ENCODE peak calls at places on chromosomes 7 and 10, in seven cellular contexts. One of them, this sample, is unnamed.

GRCh38 chr10:98610301-98610700 is 163.6 kb upstream of the HPS1 start:
- DNase-seq in GM12891: no peak
- DNase-seq in COR-L47: no peak
- DNase-seq in NCI-H345: no peak
- DNase-seq in frontal cortex: no peak
- DNase-seq in HepG2: no peak
- DNase-seq in NCI-H524 treated with DMSO at 0.1 percent for 48 hours: no peak
- DNase-seq in this sample: no peak

GRCh38 chr7:100219271-100219737 is 445 bp upstream of the PVRIG start:
- DNase-seq in GM12891: no peak
- DNase-seq in COR-L47: no peak
- DNase-seq in NCI-H345: no peak
- DNase-seq in frontal cortex: no peak
- DNase-seq in HepG2: no peak
- DNase-seq in NCI-H524 treated with DMSO at 0.1 percent for 48 hours: no peak
- DNase-seq in this sample: peak

GRCh38 chr10:13816195-13816926 is 229.6 kb downstream of the PRPF18 start:
- DNase-seq in GM12891: no peak
- DNase-seq in COR-L47: peak
- DNase-seq in NCI-H345: peak
- DNase-seq in frontal cortex: peak
- DNase-seq in HepG2: no peak
- DNase-seq in NCI-H524 treated with DMSO at 0.1 percent for 48 hours: no peak
- DNase-seq in this sample: no peak

GRCh38 chr7:121334875-121335648 is 6.3 kb downstream of the WNT16 start:
- DNase-seq in GM12891: no peak
- DNase-seq in COR-L47: no peak
- DNase-seq in NCI-H345: no peak
- DNase-seq in frontal cortex: no peak
- DNase-seq in HepG2: no peak
- DNase-seq in NCI-H524 treated with DMSO at 0.1 percent for 48 hours: no peak
- DNase-seq in this sample: no peak

GRCh38 chr7:84631913-84632312 is 437.3 kb upstream of the SEMA3A start:
- DNase-seq in GM12891: no peak
- DNase-seq in COR-L47: no peak
- DNase-seq in NCI-H345: no peak
- DNase-seq in frontal cortex: no peak
- DNase-seq in HepG2: no peak
- DNase-seq in NCI-H524 treated with DMSO at 0.1 percent for 48 hours: no peak
- DNase-seq in this sample: no peak

GRCh38 chr10:5550250-5550545 is 25.4 kb downstream of the CALML3 start:
- DNase-seq in GM12891: no peak
- DNase-seq in COR-L47: no peak
- DNase-seq in NCI-H345: no peak
- DNase-seq in frontal cortex: no peak
- DNase-seq in HepG2: no peak
- DNase-seq in NCI-H524 treated with DMSO at 0.1 percent for 48 hours: no peak
- DNase-seq in this sample: no peak

GRCh38 chr7:2009541-2010001 is 223.2 kb downstream of the MAD1L1 start:
- DNase-seq in GM12891: no peak
- DNase-seq in COR-L47: peak
- DNase-seq in NCI-H345: no peak
- DNase-seq in frontal cortex: no peak
- DNase-seq in HepG2: no peak
- DNase-seq in NCI-H524 treated with DMSO at 0.1 percent for 48 hours: no peak
- DNase-seq in this sample: no peak

GRCh38 chr7:74586258-74587200 is 71.0 kb upstream of the GTF2I start:
- DNase-seq in GM12891: no peak
- DNase-seq in COR-L47: no peak
- DNase-seq in NCI-H345: no peak
- DNase-seq in frontal cortex: no peak
- DNase-seq in HepG2: no peak
- DNase-seq in NCI-H524 treated with DMSO at 0.1 percent for 48 hours: no peak
- DNase-seq in this sample: no peak

GRCh38 chr10:16799621-16800020 is 17.6 kb downstream of the RSU1 start:
- DNase-seq in GM12891: no peak
- DNase-seq in COR-L47: no peak
- DNase-seq in NCI-H345: no peak
- DNase-seq in frontal cortex: no peak
- DNase-seq in HepG2: no peak
- DNase-seq in NCI-H524 treated with DMSO at 0.1 percent for 48 hours: no peak
- DNase-seq in this sample: no peak

GRCh38 chr10:122207596-122207995 is 63.5 kb upstream of the BTBD16 start:
- DNase-seq in GM12891: no peak
- DNase-seq in COR-L47: no peak
- DNase-seq in NCI-H345: no peak
- DNase-seq in frontal cortex: no peak
- DNase-seq in HepG2: no peak
- DNase-seq in NCI-H524 treated with DMSO at 0.1 percent for 48 hours: peak
- DNase-seq in this sample: no peak

GRCh38 chr7:55070839-55071238 is 52.0 kb downstream of the EGFR start:
- DNase-seq in GM12891: no peak
- DNase-seq in COR-L47: no peak
- DNase-seq in NCI-H345: no peak
- DNase-seq in frontal cortex: no peak
- DNase-seq in HepG2: no peak
- DNase-seq in NCI-H524 treated with DMSO at 0.1 percent for 48 hours: no peak
- DNase-seq in this sample: no peak

GRCh38 chr10:78802866-78803265 is 265.9 kb upstream of the ZMIZ1 start:
- DNase-seq in GM12891: no peak
- DNase-seq in COR-L47: no peak
- DNase-seq in NCI-H345: no peak
- DNase-seq in frontal cortex: no peak
- DNase-seq in HepG2: no peak
- DNase-seq in NCI-H524 treated with DMSO at 0.1 percent for 48 hours: peak
- DNase-seq in this sample: no peak

GRCh38 chr7:38796636-38797501 is 112.1 kb downstream of the VPS41 start:
- DNase-seq in GM12891: no peak
- DNase-seq in COR-L47: peak
- DNase-seq in NCI-H345: peak
- DNase-seq in frontal cortex: no peak
- DNase-seq in HepG2: peak
- DNase-seq in NCI-H524 treated with DMSO at 0.1 percent for 48 hours: peak
- DNase-seq in this sample: peak

GRCh38 chr10:25061125-25061524 is 44.7 kb downstream of the THNSL1 start:
- DNase-seq in GM12891: no peak
- DNase-seq in COR-L47: no peak
- DNase-seq in NCI-H345: no peak
- DNase-seq in frontal cortex: no peak
- DNase-seq in HepG2: no peak
- DNase-seq in NCI-H524 treated with DMSO at 0.1 percent for 48 hours: no peak
- DNase-seq in this sample: no peak

GRCh38 chr10:5252177-5253037 is 55.8 kb downstream of the AKR1C4 start:
- DNase-seq in GM12891: no peak
- DNase-seq in COR-L47: no peak
- DNase-seq in NCI-H345: no peak
- DNase-seq in frontal cortex: no peak
- DNase-seq in HepG2: peak
- DNase-seq in NCI-H524 treated with DMSO at 0.1 percent for 48 hours: no peak
- DNase-seq in this sample: no peak

GRCh38 chr10:14578060-14578952 is 196.4 kb downstream of the FAM107B start:
- DNase-seq in GM12891: no peak
- DNase-seq in COR-L47: no peak
- DNase-seq in NCI-H345: no peak
- DNase-seq in frontal cortex: no peak
- DNase-seq in HepG2: peak
- DNase-seq in NCI-H524 treated with DMSO at 0.1 percent for 48 hours: no peak
- DNase-seq in this sample: no peak

GRCh38 chr10:18616337-18616736 is 35.0 kb downstream of the NSUN6 start:
- DNase-seq in GM12891: no peak
- DNase-seq in COR-L47: no peak
- DNase-seq in NCI-H345: no peak
- DNase-seq in frontal cortex: no peak
- DNase-seq in HepG2: no peak
- DNase-seq in NCI-H524 treated with DMSO at 0.1 percent for 48 hours: no peak
- DNase-seq in this sample: no peak

GRCh38 chr10:126599949-126600627 is 70.4 kb downstream of the C10orf90 start:
- DNase-seq in GM12891: no peak
- DNase-seq in COR-L47: no peak
- DNase-seq in NCI-H345: no peak
- DNase-seq in frontal cortex: no peak
- DNase-seq in HepG2: no peak
- DNase-seq in NCI-H524 treated with DMSO at 0.1 percent for 48 hours: no peak
- DNase-seq in this sample: no peak

GRCh38 chr10:61760943-61761824 is 98.5 kb downstream of the CABCOCO1 start:
- DNase-seq in GM12891: no peak
- DNase-seq in COR-L47: no peak
- DNase-seq in NCI-H345: no peak
- DNase-seq in frontal cortex: no peak
- DNase-seq in HepG2: no peak
- DNase-seq in NCI-H524 treated with DMSO at 0.1 percent for 48 hours: no peak
- DNase-seq in this sample: no peak

GRCh38 chr7:128672927-128673517 is 930 bp downstream of the GARIN1A start:
- DNase-seq in GM12891: no peak
- DNase-seq in COR-L47: no peak
- DNase-seq in NCI-H345: no peak
- DNase-seq in frontal cortex: no peak
- DNase-seq in HepG2: no peak
- DNase-seq in NCI-H524 treated with DMSO at 0.1 percent for 48 hours: no peak
- DNase-seq in this sample: no peak

GRCh38 chr10:102656026-102656425 is 11.7 kb downstream of the TRIM8 start:
- DNase-seq in GM12891: no peak
- DNase-seq in COR-L47: no peak
- DNase-seq in NCI-H345: no peak
- DNase-seq in frontal cortex: no peak
- DNase-seq in HepG2: no peak
- DNase-seq in NCI-H524 treated with DMSO at 0.1 percent for 48 hours: no peak
- DNase-seq in this sample: no peak

GRCh38 chr7:155862516-155863257 is 50.4 kb upstream of the SHH start:
- DNase-seq in GM12891: no peak
- DNase-seq in COR-L47: no peak
- DNase-seq in NCI-H345: no peak
- DNase-seq in frontal cortex: no peak
- DNase-seq in HepG2: no peak
- DNase-seq in NCI-H524 treated with DMSO at 0.1 percent for 48 hours: no peak
- DNase-seq in this sample: no peak

GRCh38 chr10:90723416-90724068 is 134.3 kb downstream of the HTR7 start:
- DNase-seq in GM12891: no peak
- DNase-seq in COR-L47: no peak
- DNase-seq in NCI-H345: no peak
- DNase-seq in frontal cortex: no peak
- DNase-seq in HepG2: no peak
- DNase-seq in NCI-H524 treated with DMSO at 0.1 percent for 48 hours: no peak
- DNase-seq in this sample: no peak